ENCODE peak calls at places on chromosomes 6 and 20, in nine cellular contexts. U, M, F, R, Z, Y, P, N and L are unnamed samples.

GRCh38 chr6:118708055-118708454 is 56.7 kb upstream of the CEP85L start:
- DNase-seq in U (no peak), M (no peak), F (no peak), R (no peak), Z (no peak), Y (no peak), P (no peak), N (no peak), L (no peak)

GRCh38 chr6:21741221-21742109 is 147.9 kb downstream of the SOX4 start:
- DNase-seq in U (no peak), M (no peak), F (no peak), R (no peak), Z (no peak), Y (no peak), P (no peak), N (no peak), L (no peak)

GRCh38 chr20:33992145-33992922 is 1.4 kb upstream of the RALY start:
- DNase-seq in U (no peak), M (no peak), F (no peak), R (peak; percentile 18), Z (peak; percentile 25), Y (no peak), P (no peak), N (peak; percentile 63), L (no peak)

GRCh38 chr6:55286824-55287223 is 40.4 kb upstream of the GFRAL start:
- DNase-seq in U (no peak), M (no peak), F (no peak), R (no peak), Z (no peak), Y (no peak), P (no peak), N (no peak), L (no peak)

GRCh38 chr6:109237986-109238329 is 142.7 kb downstream of the CEP57L1 start:
- DNase-seq in U (no peak), M (no peak), F (no peak), R (no peak), Z (no peak), Y (no peak), P (no peak), N (no peak), L (no peak)

GRCh38 chr6:122007366-122007765 is 392.1 kb upstream of the HSF2 start:
- DNase-seq in U (no peak), M (no peak), F (peak; percentile 23), R (no peak), Z (no peak), Y (no peak), P (no peak), N (no peak), L (no peak)

GRCh38 chr6:39980839-39981580 is 46.7 kb upstream of the MOCS1 start:
- DNase-seq in U (peak; percentile 27), M (no peak), F (peak; percentile 71), R (peak; percentile 65), Z (peak; percentile 40), Y (no peak), P (no peak), N (peak; percentile 31), L (peak; percentile 31)

GRCh38 chr6:129519750-129520149 is 190.2 kb downstream of the ARHGAP18 start:
- DNase-seq in U (no peak), M (no peak), F (no peak), R (no peak), Z (no peak), Y (no peak), P (no peak), N (no peak), L (no peak)